ENCODE peak calls at places on chromosomes 4 and X, in nine cellular contexts. T is NCI-H460; F is mammary epithelial cell; U is non-pigmented ciliary epithelial cell; J is endothelial cell; I is glutamatergic neuron; R is T-helper 2 cell; H is activated naive CD8-positive, alpha-beta T cell treated with anti-CD3 and anti-CD28 coated beads, Interleukin-2, amount 50 U/mL, for 24 hours; S is CD8-positive, alpha-beta T cell. A is an unnamed sample.

GRCh38 chr4:7355795-7356194 is 78.9 kb downstream of the PSAPL1 start:
- DNase-seq in S (no peak), H (no peak), R (no peak), I (no peak), U (no peak), T (no peak), F (no peak), J (no peak), A (no peak)

GRCh38 chr4:14888790-14889189 is 113.5 kb upstream of the CPEB2 start:
- DNase-seq in T (no peak), S (no peak), R (no peak), H (no peak), U (no peak), I (no peak), F (peak), J (no peak), A (no peak)

GRCh38 chr4:146275370-146275769 is 61.0 kb downstream of the REELD1 start:
- DNase-seq in I (no peak), T (no peak), J (no peak), U (no peak), R (no peak), F (no peak), H (no peak), S (no peak), A (no peak)

GRCh38 chr4:183797445-183798248 is 107.5 kb upstream of the STOX2 start:
- DNase-seq in J (peak), H (peak), I (peak), R (no peak), S (no peak), F (peak), T (no peak), U (no peak), A (peak)

GRCh38 chrX:123959281-123960063 is 2.0 kb upstream of the STAG2 start:
- DNase-seq in U (no peak), I (no peak), F (peak), T (no peak), S (peak), J (peak), H (peak), R (peak), A (peak)

GRCh38 chr4:170723171-170723570 is 633.4 kb upstream of the AADAT start:
- DNase-seq in T (no peak), H (no peak), J (no peak), S (no peak), F (no peak), I (no peak), R (no peak), U (no peak), A (no peak)

GRCh38 chr4:40978548-40978947 is 228.8 kb downstream of the NSUN7 start:
- DNase-seq in I (no peak), U (no peak), F (no peak), J (no peak), H (no peak), R (no peak), S (no peak), T (no peak), A (no peak)

GRCh38 chrX:107775734-107776511 is at the start of gene TSC22D3:
- DNase-seq in U (no peak), H (peak), I (peak), S (peak), F (peak), R (peak), J (peak), T (peak), A (peak)

GRCh38 chr4:69098470-69098869 is 2.2 kb downstream of the UGT2B7 start:
- DNase-seq in I (no peak), J (no peak), R (no peak), T (no peak), H (no peak), F (no peak), S (no peak), U (no peak), A (no peak)

GRCh38 chr4:3263053-3263958 is 14.3 kb downstream of the MSANTD1 start:
- DNase-seq in H (no peak), F (no peak), I (no peak), J (no peak), R (no peak), T (no peak), U (no peak), S (no peak), A (no peak)

GRCh38 chr4:27270435-27270834 is 409.8 kb downstream of the STIM2 start:
- DNase-seq in T (no peak), S (no peak), J (no peak), U (no peak), R (no peak), F (peak), I (no peak), H (no peak), A (no peak)

GRCh38 chr4:121674191-121674590 is 22.6 kb downstream of the ANXA5 start:
- DNase-seq in R (no peak), H (no peak), F (no peak), U (no peak), J (no peak), I (no peak), T (no peak), S (no peak), A (no peak)

GRCh38 chr4:81601270-81601694 is 129.6 kb upstream of the RASGEF1B start:
- DNase-seq in T (no peak), J (no peak), U (no peak), H (no peak), I (no peak), S (no peak), F (no peak), R (no peak), A (no peak)

GRCh38 chr4:54898941-54899340 is 226.5 kb downstream of the KDR start:
- DNase-seq in I (no peak), F (peak), U (no peak), S (no peak), J (no peak), R (no peak), T (no peak), H (no peak), A (no peak)

GRCh38 chrX:110145854-110146253 is 142.9 kb downstream of the TMEM164 start:
- DNase-seq in I (peak), J (peak), U (no peak), S (no peak), R (no peak), T (peak), F (peak), H (peak), A (peak)

GRCh38 chr4:185143596-185143969 is 517 bp downstream of the SLC25A4 start:
- DNase-seq in F (peak), S (no peak), R (no peak), U (no peak), I (peak), J (no peak), H (peak), T (no peak), A (peak)

GRCh38 chr4:24995346-24995745 is 35.4 kb downstream of the LGI2 start:
- DNase-seq in F (no peak), H (no peak), J (no peak), I (no peak), T (no peak), U (no peak), S (no peak), R (no peak), A (no peak)

GRCh38 chrX:1181131-1181530 is 31.3 kb downstream of the CRLF2 start:
- DNase-seq in S (no peak), I (no peak), J (no peak), R (no peak), U (no peak), F (no peak), T (no peak), H (no peak), A (no peak)

GRCh38 chrX:17375631-17376380 is 806 bp downstream of the NHS start:
- DNase-seq in S (no peak), J (peak), R (no peak), U (no peak), H (no peak), I (peak), F (peak), T (no peak), A (peak)

GRCh38 chrX:33840176-33840575 is 291.9 kb downstream of the FAM47A start:
- DNase-seq in I (no peak), J (peak), T (no peak), S (no peak), R (no peak), F (no peak), H (no peak), U (no peak), A (peak)

GRCh38 chrX:54397113-54397512 is 39.3 kb upstream of the WNK3 start:
- DNase-seq in R (no peak), F (peak), I (no peak), H (no peak), U (no peak), J (no peak), T (no peak), S (no peak), A (no peak)

A was measured in retina.